ENCODE peak calls at places on chromosomes 6 and 20, in seven cellular contexts. Y is activated CD8-positive, alpha-beta memory T cell treated with anti-CD3 and anti-CD28 coated beads for 48 hours; Z is heart right ventricle; V is NCI-H1105; X is A172; R is effector CD8-positive, alpha-beta T cell; H is naive B cell. S is an unnamed sample.

GRCh38 chr20:59645761-59646171 is 41.4 kb downstream of the PHACTR3 start:
- DNase-seq in Y (no peak), Z (no peak), V (no peak), X (no peak), R (no peak), H (no peak), S (no peak)

GRCh38 chr6:44494011-44494501 is 106.5 kb downstream of the CDC5L start:
- DNase-seq in Y (no peak), Z (no peak), V (no peak), X (peak; percentile 67), R (no peak), H (no peak), S (peak; percentile 46)

GRCh38 chr20:36728986-36729385 is 16.9 kb downstream of the NDRG3 start:
- DNase-seq in Y (no peak), Z (no peak), V (no peak), X (peak; percentile 64), R (no peak), H (no peak), S (peak; percentile 59)

GRCh38 chr6:104595315-104595820 is 264.4 kb downstream of the HACE1 start:
- DNase-seq in Y (no peak), Z (no peak), V (no peak), X (no peak), R (no peak), H (no peak), S (peak; percentile 14)

GRCh38 chr6:57068066-57068465 is 21.6 kb downstream of the KIAA1586 start:
- DNase-seq in Y (no peak), Z (no peak), V (no peak), X (no peak), R (no peak), H (no peak), S (peak; percentile 70)

GRCh38 chr6:115554060-115554459 is 506.6 kb downstream of the FRK start:
- DNase-seq in Y (no peak), Z (no peak), V (no peak), X (no peak), R (no peak), H (no peak), S (no peak)

GRCh38 chr6:33696538-33697518 is 14.7 kb downstream of the UQCC2 start:
- DNase-seq in Y (no peak), Z (peak; percentile 76), V (peak; percentile 86), X (peak; percentile 94), R (no peak), H (peak; percentile 78), S (peak; percentile 73)

GRCh38 chr6:169162968-169163903 is 90.4 kb downstream of the THBS2 start:
- DNase-seq in Y (no peak), Z (peak; percentile 48), V (no peak), X (peak; percentile 96), R (no peak), H (no peak), S (peak; percentile 91)

S was measured in choroid plexus epithelial cell.